ENCODE peak calls at places on chromosomes 4 and X, in six cellular contexts. One of them, this sample, is unnamed.

GRCh38 chr4:24747234-24747975 is 48.0 kb upstream of the SOD3 start:
- DNase-seq in HL-60: no peak
- DNase-seq in sigmoid colon: no peak
- DNase-seq in GM20000: no peak
- DNase-seq in AG10803: no peak
- DNase-seq in stomach: no peak
- DNase-seq in this sample: no peak

GRCh38 chrX:116667760-116668159 is 205.0 kb upstream of the CT83 start:
- DNase-seq in AG10803: no peak
- DNase-seq in HL-60: no peak
- DNase-seq in stomach: no peak
- DNase-seq in GM20000: no peak
- DNase-seq in sigmoid colon: no peak
- DNase-seq in this sample: no peak

GRCh38 chr4:168884251-168885124 is 125.6 kb downstream of the CBR4 start:
- DNase-seq in stomach: no peak
- DNase-seq in HL-60: no peak
- DNase-seq in AG10803: no peak
- DNase-seq in GM20000: no peak
- DNase-seq in sigmoid colon: no peak
- DNase-seq in this sample: no peak

GRCh38 chrX:55451990-55452824 is at the start of gene MAGEH1:
- DNase-seq in HL-60: peak
- DNase-seq in stomach: peak
- DNase-seq in sigmoid colon: peak
- DNase-seq in AG10803: peak
- DNase-seq in GM20000: peak
- DNase-seq in this sample: peak

GRCh38 chrX:71056857-71057256 is 11.3 kb downstream of the SNX12 start:
- DNase-seq in GM20000: no peak
- DNase-seq in HL-60: no peak
- DNase-seq in stomach: no peak
- DNase-seq in AG10803: peak
- DNase-seq in sigmoid colon: no peak
- DNase-seq in this sample: no peak

GRCh38 chrX:78333521-78333920 is 6.1 kb upstream of the CYSLTR1 start:
- DNase-seq in stomach: no peak
- DNase-seq in sigmoid colon: no peak
- DNase-seq in GM20000: peak
- DNase-seq in AG10803: no peak
- DNase-seq in HL-60: no peak
- DNase-seq in this sample: no peak

GRCh38 chr4:185874516-185875230 is 62.7 kb upstream of the SORBS2 start:
- DNase-seq in GM20000: no peak
- DNase-seq in stomach: no peak
- DNase-seq in sigmoid colon: no peak
- DNase-seq in HL-60: no peak
- DNase-seq in AG10803: peak
- DNase-seq in this sample: no peak

GRCh38 chr4:26762650-26763049 is 98.0 kb upstream of the STIM2 start:
- DNase-seq in HL-60: no peak
- DNase-seq in sigmoid colon: no peak
- DNase-seq in GM20000: no peak
- DNase-seq in stomach: no peak
- DNase-seq in AG10803: no peak
- DNase-seq in this sample: no peak

GRCh38 chrX:115533485-115533884 is 27.5 kb upstream of the PLS3 start:
- DNase-seq in AG10803: peak
- DNase-seq in stomach: no peak
- DNase-seq in HL-60: no peak
- DNase-seq in sigmoid colon: no peak
- DNase-seq in GM20000: no peak
- DNase-seq in this sample: no peak

GRCh38 chrX:110331444-110332025 is 13.7 kb upstream of the AMMECR1 start:
- DNase-seq in GM20000: no peak
- DNase-seq in sigmoid colon: no peak
- DNase-seq in AG10803: no peak
- DNase-seq in stomach: no peak
- DNase-seq in HL-60: no peak
- DNase-seq in this sample: no peak

GRCh38 chr4:185534850-185535761 is at the start of gene PDLIM3:
- DNase-seq in sigmoid colon: peak
- DNase-seq in stomach: peak
- DNase-seq in GM20000: peak
- DNase-seq in AG10803: no peak
- DNase-seq in HL-60: no peak
- DNase-seq in this sample: peak

GRCh38 chr4:68368566-68369473 is 18.9 kb upstream of the YTHDC1 start:
- DNase-seq in GM20000: no peak
- DNase-seq in HL-60: no peak
- DNase-seq in sigmoid colon: no peak
- DNase-seq in AG10803: peak
- DNase-seq in stomach: no peak
- DNase-seq in this sample: no peak

GRCh38 chrX:55490974-55491373 is 1.3 kb upstream of the USP51 start:
- DNase-seq in HL-60: peak
- DNase-seq in GM20000: no peak
- DNase-seq in AG10803: no peak
- DNase-seq in stomach: no peak
- DNase-seq in sigmoid colon: no peak
- DNase-seq in this sample: no peak

GRCh38 chr4:182807346-182807745 is 109.8 kb downstream of the DCTD start:
- DNase-seq in GM20000: no peak
- DNase-seq in HL-60: no peak
- DNase-seq in sigmoid colon: no peak
- DNase-seq in AG10803: no peak
- DNase-seq in stomach: no peak
- DNase-seq in this sample: no peak
- TF ChIP-seq CTCF in GM20000: no peak
- TF ChIP-seq CTCF in HL-60: no peak
- TF ChIP-seq CTCF in sigmoid colon: no peak
- TF ChIP-seq CTCF in AG10803: no peak
- TF ChIP-seq CTCF in stomach: no peak
- TF ChIP-seq CTCF in this sample: no peak

GRCh38 chr4:17763931-17764330 is 17.5 kb downstream of the FAM184B start:
- DNase-seq in AG10803: no peak
- DNase-seq in stomach: no peak
- DNase-seq in HL-60: no peak
- DNase-seq in sigmoid colon: no peak
- DNase-seq in GM20000: no peak
- DNase-seq in this sample: no peak

GRCh38 chr4:17760602-17761001 is 20.8 kb downstream of the FAM184B start:
- DNase-seq in GM20000: no peak
- DNase-seq in HL-60: no peak
- DNase-seq in AG10803: no peak
- DNase-seq in stomach: no peak
- DNase-seq in sigmoid colon: no peak
- DNase-seq in this sample: no peak

GRCh38 chr4:17763352-17763890 is 18.0 kb downstream of the FAM184B start:
- DNase-seq in stomach: no peak
- DNase-seq in AG10803: no peak
- DNase-seq in sigmoid colon: no peak
- DNase-seq in GM20000: no peak
- DNase-seq in HL-60: no peak
- DNase-seq in this sample: no peak

GRCh38 chr4:17761062-17761461 is 20.4 kb downstream of the FAM184B start:
- DNase-seq in AG10803: no peak
- DNase-seq in HL-60: peak
- DNase-seq in sigmoid colon: no peak
- DNase-seq in GM20000: no peak
- DNase-seq in stomach: no peak
- DNase-seq in this sample: no peak

GRCh38 chr4:17762705-17763104 is 18.7 kb downstream of the FAM184B start:
- DNase-seq in GM20000: no peak
- DNase-seq in stomach: no peak
- DNase-seq in sigmoid colon: no peak
- DNase-seq in AG10803: peak
- DNase-seq in HL-60: no peak
- DNase-seq in this sample: no peak
- TF ChIP-seq CTCF in GM20000: no peak
- TF ChIP-seq CTCF in stomach: no peak
- TF ChIP-seq CTCF in sigmoid colon: no peak
- TF ChIP-seq CTCF in AG10803: peak
- TF ChIP-seq CTCF in HL-60: no peak
- TF ChIP-seq CTCF in this sample: peak

DNA sequence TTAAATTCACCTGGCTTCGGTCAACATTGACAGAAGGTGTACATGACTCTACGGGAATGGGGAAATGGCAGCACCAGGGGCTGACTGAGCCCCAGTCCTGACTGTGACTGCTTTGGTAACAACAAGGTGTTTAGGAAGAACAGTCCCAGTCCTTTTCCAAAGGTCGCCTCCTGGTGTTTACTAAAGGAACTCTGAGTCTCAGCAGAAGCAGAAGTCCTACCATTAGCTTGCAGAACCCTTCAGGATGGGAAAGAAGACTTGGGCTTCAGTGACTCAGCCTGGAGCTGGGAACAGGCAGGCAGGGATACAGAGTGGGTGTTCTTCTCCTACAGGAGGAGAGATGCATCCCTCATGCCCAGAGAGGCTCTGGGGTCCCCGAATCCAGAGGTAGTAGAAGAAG is 103.3 kb downstream of the MGST2 start:
- DNase-seq in stomach: peak
- DNase-seq in AG10803: no peak
- DNase-seq in GM20000: no peak
- DNase-seq in sigmoid colon: no peak
- DNase-seq in HL-60: peak
- DNase-seq in this sample: no peak
- TF ChIP-seq CTCF in stomach: no peak
- TF ChIP-seq CTCF in AG10803: no peak
- TF ChIP-seq CTCF in GM20000: no peak
- TF ChIP-seq CTCF in sigmoid colon: no peak
- TF ChIP-seq CTCF in HL-60: no peak
- TF ChIP-seq CTCF in this sample: peak

GRCh38 chr4:7650606-7651400 is 216.1 kb upstream of the PSAPL1 start:
- DNase-seq in GM20000: no peak
- DNase-seq in HL-60: no peak
- DNase-seq in sigmoid colon: peak
- DNase-seq in AG10803: no peak
- DNase-seq in stomach: no peak
- DNase-seq in this sample: no peak
- TF ChIP-seq CTCF in GM20000: no peak
- TF ChIP-seq CTCF in HL-60: no peak
- TF ChIP-seq CTCF in sigmoid colon: no peak
- TF ChIP-seq CTCF in AG10803: peak
- TF ChIP-seq CTCF in stomach: no peak
- TF ChIP-seq CTCF in this sample: peak

GRCh38 chr4:10730590-10730989 is 46.0 kb upstream of the CLNK start:
- DNase-seq in GM20000: peak
- DNase-seq in sigmoid colon: no peak
- DNase-seq in HL-60: no peak
- DNase-seq in AG10803: no peak
- DNase-seq in stomach: no peak
- DNase-seq in this sample: peak

GRCh38 chr4:10729366-10729765 is 44.8 kb upstream of the CLNK start:
- DNase-seq in GM20000: no peak
- DNase-seq in AG10803: no peak
- DNase-seq in sigmoid colon: no peak
- DNase-seq in HL-60: no peak
- DNase-seq in stomach: no peak
- DNase-seq in this sample: no peak

GRCh38 chr4:10731162-10731561 is 46.6 kb upstream of the CLNK start:
- DNase-seq in GM20000: no peak
- DNase-seq in sigmoid colon: no peak
- DNase-seq in AG10803: no peak
- DNase-seq in HL-60: no peak
- DNase-seq in stomach: no peak
- DNase-seq in this sample: no peak

GRCh38 chr4:10731690-10732089 is 47.1 kb upstream of the CLNK start:
- DNase-seq in AG10803: no peak
- DNase-seq in GM20000: no peak
- DNase-seq in stomach: no peak
- DNase-seq in HL-60: no peak
- DNase-seq in sigmoid colon: no peak
- DNase-seq in this sample: no peak

GRCh38 chr4:10730019-10730418 is 45.5 kb upstream of the CLNK start:
- DNase-seq in AG10803: no peak
- DNase-seq in stomach: no peak
- DNase-seq in HL-60: no peak
- DNase-seq in sigmoid colon: no peak
- DNase-seq in GM20000: no peak
- DNase-seq in this sample: no peak
- TF ChIP-seq CTCF in AG10803: no peak
- TF ChIP-seq CTCF in stomach: no peak
- TF ChIP-seq CTCF in HL-60: no peak
- TF ChIP-seq CTCF in sigmoid colon: no peak
- TF ChIP-seq CTCF in GM20000: no peak
- TF ChIP-seq CTCF in this sample: no peak

GRCh38 chrX:75158054-75158453 is 2.0 kb upstream of the ABCB7 start:
- DNase-seq in GM20000: no peak
- DNase-seq in AG10803: no peak
- DNase-seq in stomach: no peak
- DNase-seq in sigmoid colon: no peak
- DNase-seq in HL-60: no peak
- DNase-seq in this sample: no peak

GRCh38 chrX:75156537-75156945 is 458 bp upstream of the ABCB7 start:
- DNase-seq in AG10803: peak
- DNase-seq in HL-60: no peak
- DNase-seq in GM20000: no peak
- DNase-seq in stomach: no peak
- DNase-seq in sigmoid colon: no peak
- DNase-seq in this sample: no peak

GRCh38 chrX:75155454-75155829 is 641 bp downstream of the ABCB7 start:
- DNase-seq in GM20000: peak
- DNase-seq in sigmoid colon: no peak
- DNase-seq in stomach: no peak
- DNase-seq in AG10803: peak
- DNase-seq in HL-60: no peak
- DNase-seq in this sample: peak

GRCh38 chrX:75154871-75155270 is 1.2 kb downstream of the ABCB7 start:
- DNase-seq in HL-60: no peak
- DNase-seq in GM20000: no peak
- DNase-seq in AG10803: no peak
- DNase-seq in stomach: no peak
- DNase-seq in sigmoid colon: no peak
- DNase-seq in this sample: no peak

DNA sequence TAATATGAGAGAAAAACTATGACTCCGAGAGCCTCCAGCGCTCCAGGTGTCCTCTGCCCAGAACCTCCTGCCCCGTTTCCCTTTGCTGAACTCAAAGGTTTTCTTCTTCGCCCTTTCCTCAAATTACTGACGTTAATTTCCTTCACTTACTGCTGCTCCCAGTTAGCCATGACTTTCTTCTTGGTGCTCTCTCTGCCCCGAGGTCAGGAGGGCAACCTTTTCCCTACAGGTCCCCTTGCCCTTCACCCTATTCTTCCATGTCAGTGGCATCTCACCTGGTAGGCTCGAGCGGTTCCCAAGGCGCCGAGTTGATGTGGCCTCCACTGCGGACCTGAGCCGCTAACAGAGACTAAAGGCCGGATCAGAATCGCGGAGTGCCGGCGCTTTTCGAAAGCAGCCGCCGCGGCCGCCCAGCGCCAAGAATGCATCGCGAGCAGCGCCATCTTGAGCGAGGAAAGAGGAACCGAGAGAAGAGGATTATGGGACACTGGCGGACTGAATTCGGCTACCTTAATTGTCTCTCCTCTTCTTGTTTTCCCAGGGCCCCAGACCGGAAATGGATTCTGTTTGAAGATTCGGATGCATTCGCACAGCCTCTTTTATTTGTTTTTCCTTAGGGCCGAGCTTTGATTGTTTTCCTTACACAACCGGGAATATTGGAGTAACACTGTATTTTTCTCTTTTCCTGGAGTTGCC is at the start of gene ABCB7:
- DNase-seq in HL-60: peak
- DNase-seq in stomach: peak
- DNase-seq in sigmoid colon: peak
- DNase-seq in AG10803: peak
- DNase-seq in GM20000: peak
- DNase-seq in this sample: peak
- TF ChIP-seq CTCF in HL-60: no peak
- TF ChIP-seq CTCF in stomach: no peak
- TF ChIP-seq CTCF in sigmoid colon: no peak
- TF ChIP-seq CTCF in AG10803: peak
- TF ChIP-seq CTCF in GM20000: no peak
- TF ChIP-seq CTCF in this sample: peak